ENCODE peak calls at places on chromosomes 2 and 18, in nine cellular contexts. K is neural progenitor cell, O is GM23338, M is mammary epithelial cell, R is neuronal stem cell, T is foreskin fibroblast, Q is kidney, W is transverse colon, X is AG04450. Y is an unnamed sample.

GRCh38 chr2:127220807-127221527 is 868 bp upstream of the CYP27C1 start:
- DNase-seq in K (peak; percentile 65), O (peak; percentile 75), M (no peak), R (no peak), T (no peak), Q (no peak), W (no peak), X (no peak), Y (no peak)

GRCh38 chr2:59196511-59196910 is 955.4 kb upstream of the FANCL start:
- DNase-seq in K (no peak), O (no peak), M (no peak), R (no peak), T (peak; percentile 4), Q (no peak), W (no peak), X (no peak), Y (no peak)

GRCh38 chr2:28691774-28692281 is 59.8 kb upstream of the PPP1CB start:
- DNase-seq in K (peak; percentile 75), O (peak; percentile 49), M (no peak), R (peak; percentile 53), T (peak; percentile 82), Q (peak; percentile 85), W (peak; percentile 38), X (peak; percentile 67), Y (peak; percentile 82)

GRCh38 chr2:118803012-118803411 is 44.4 kb downstream of the EN1 start:
- DNase-seq in K (no peak), O (no peak), M (no peak), R (no peak), T (no peak), Q (no peak), W (no peak), X (no peak), Y (peak; percentile 59)

GRCh38 chr2:104658149-104658839 is 195.6 kb upstream of the POU3F3 start:
- DNase-seq in K (peak; percentile 66), O (peak; percentile 81), M (no peak), R (peak; percentile 26), T (no peak), Q (peak; percentile 89), W (peak; percentile 12), X (no peak), Y (peak; percentile 30)

GRCh38 chr2:48249631-48250473 is 280.1 kb upstream of the STON1 start:
- DNase-seq in K (no peak), O (no peak), M (peak; percentile 5), R (no peak), T (peak; percentile 52), Q (no peak), W (no peak), X (peak; percentile 52), Y (peak; percentile 15)

GRCh38 chr2:241813806-241814570 is 5.0 kb downstream of the NEU4 start:
- DNase-seq in K (no peak), O (no peak), M (no peak), R (no peak), T (no peak), Q (peak; percentile 60), W (peak; percentile 10), X (no peak), Y (no peak)

GRCh38 chr18:58253871-58254270 is 209.8 kb downstream of the NEDD4L start:
- DNase-seq in K (no peak), O (no peak), M (no peak), R (no peak), T (no peak), Q (no peak), W (no peak), X (no peak), Y (no peak)

GRCh38 chr2:84959494-84960156 is 11.3 kb upstream of the KCMF1 start:
- DNase-seq in K (peak; percentile 33), O (peak; percentile 91), M (peak; percentile 30), R (no peak), T (no peak), Q (no peak), W (no peak), X (no peak), Y (peak; percentile 53)

GRCh38 chr2:226464380-226464779 is 335.2 kb downstream of the IRS1 start:
- DNase-seq in K (no peak), O (no peak), M (no peak), R (no peak), T (no peak), Q (no peak), W (no peak), X (no peak), Y (no peak)

GRCh38 chr2:10426726-10427567 is 21.2 kb downstream of the ODC1 start:
- DNase-seq in K (peak; percentile 55), O (no peak), M (no peak), R (no peak), T (no peak), Q (peak; percentile 70), W (no peak), X (no peak), Y (no peak)

GRCh38 chr2:61328707-61329251 is 142.1 kb downstream of the USP34 start:
- DNase-seq in K (no peak), O (no peak), M (peak; percentile 62), R (no peak), T (peak; percentile 64), Q (no peak), W (peak; percentile 13), X (no peak), Y (peak; percentile 21)

GRCh38 chr2:43425659-43426058 is 170.2 kb downstream of the THADA start:
- DNase-seq in K (no peak), O (no peak), M (no peak), R (no peak), T (no peak), Q (no peak), W (no peak), X (no peak), Y (no peak)

GRCh38 chr18:11357678-11358077 is 208.3 kb upstream of the PIEZO2 start:
- DNase-seq in K (no peak), O (no peak), M (no peak), R (no peak), T (no peak), Q (no peak), W (no peak), X (no peak), Y (no peak)

GRCh38 chr18:79871481-79872091 is 73.8 kb downstream of the KCNG2 start:
- DNase-seq in K (no peak), O (no peak), M (no peak), R (no peak), T (no peak), Q (no peak), W (no peak), X (no peak), Y (no peak)

GRCh38 chr2:202172439-202173191 is 65.8 kb downstream of the SUMO1 start:
- DNase-seq in K (no peak), O (no peak), M (no peak), R (no peak), T (no peak), Q (no peak), W (no peak), X (no peak), Y (peak; percentile 42)

GRCh38 chr18:55243852-55244251 is 284.6 kb upstream of the CCDC68 start:
- DNase-seq in K (no peak), O (no peak), M (no peak), R (no peak), T (no peak), Q (no peak), W (no peak), X (peak; percentile 23), Y (peak; percentile 81)

GRCh38 chr2:72973566-72974435 is 56.5 kb downstream of the EMX1 start:
- DNase-seq in K (peak; percentile 89), O (peak; percentile 94), M (peak; percentile 32), R (peak; percentile 60), T (peak; percentile 31), Q (peak; percentile 65), W (peak; percentile 41), X (peak; percentile 24), Y (peak; percentile 57)

DNA sequence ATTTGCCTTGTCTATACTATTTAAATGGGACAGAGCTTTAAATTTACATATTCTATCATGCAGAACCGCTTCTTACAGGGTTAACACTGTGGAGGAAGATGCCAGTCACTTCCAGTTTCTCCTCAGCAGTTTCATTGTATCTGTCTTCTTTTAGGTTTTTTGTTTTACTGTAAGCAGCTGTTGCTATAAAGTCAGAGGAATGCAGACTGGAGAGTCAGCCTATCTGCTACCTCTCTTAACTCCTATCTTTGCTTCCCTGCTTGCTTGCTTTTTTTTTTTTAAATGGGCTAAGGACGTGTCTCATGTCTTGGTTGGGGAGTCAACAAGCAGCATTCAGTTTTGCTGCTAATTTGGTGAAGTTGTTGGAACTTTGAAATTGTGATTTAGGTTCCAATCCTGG is 8.9 kb downstream of the EPC2 start:
- DNase-seq in K (no peak), O (no peak), M (no peak), R (no peak), T (no peak), Q (no peak), W (no peak), X (no peak), Y (peak; percentile 31)
- H3K4me3 ChIP-seq in K (no peak overlapping the region), O (no peak overlapping the region), M (no peak overlapping the region), R (no peak overlapping the region), T (no peak overlapping the region), Q (no peak overlapping the region), W (no peak overlapping the region), X (no peak overlapping the region), Y (no peak overlapping the region)

GRCh38 chr2:55917713-55918390 is 5.7 kb downstream of the EFEMP1 start:
- DNase-seq in K (no peak), O (no peak), M (no peak), R (no peak), T (no peak), Q (no peak), W (no peak), X (no peak), Y (no peak)
- H3K4me3 ChIP-seq in K (no peak overlapping the region), O (no peak overlapping the region), M (no peak overlapping the region), R (no peak overlapping the region), T (no peak overlapping the region), Q (no peak overlapping the region), W (no peak overlapping the region), X (no peak overlapping the region), Y (no peak overlapping the region)

DNA sequence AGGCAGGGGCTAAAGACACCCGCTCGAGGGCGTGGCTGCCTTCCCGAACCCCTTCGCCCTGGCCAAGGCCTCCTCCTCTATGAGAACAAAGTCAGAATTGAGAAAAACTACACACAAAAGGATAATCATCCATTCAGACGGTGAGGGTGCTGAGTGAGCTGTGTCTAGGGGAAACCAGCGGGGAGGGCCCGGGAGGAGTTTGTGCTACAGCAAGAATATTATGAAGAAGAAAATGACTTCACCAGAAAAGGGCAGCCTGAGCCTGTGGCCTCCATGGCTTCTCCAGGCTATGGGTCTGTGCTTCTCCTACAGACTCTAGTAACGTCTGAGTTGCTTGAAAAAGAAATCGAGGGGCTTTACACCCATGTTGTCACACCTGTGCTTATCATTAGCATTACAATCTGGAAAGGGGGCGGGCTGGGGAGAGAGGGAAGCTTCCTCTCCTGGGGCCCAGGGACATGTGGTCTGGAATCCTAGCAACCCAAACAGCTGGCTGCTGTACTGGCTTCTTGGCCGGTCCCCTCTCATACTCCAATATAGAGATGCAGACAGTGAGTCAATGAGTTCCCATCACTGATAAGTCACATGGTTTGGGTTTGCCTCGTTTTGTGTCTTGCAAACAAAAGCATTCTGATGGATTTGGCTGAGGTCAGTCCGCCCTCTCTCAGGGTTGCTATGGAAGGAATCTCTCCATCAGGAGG is 52.0 kb upstream of the ARL4C start:
- DNase-seq in K (no peak), O (peak; percentile 84), M (no peak), R (no peak), T (no peak), Q (no peak), W (no peak), X (no peak), Y (peak; percentile 53)
- H3K4me3 ChIP-seq in K (no peak overlapping the region), O (no peak overlapping the region), M (no peak overlapping the region), R (no peak overlapping the region), T (no peak overlapping the region), Q (no peak overlapping the region), W (no peak overlapping the region), X (no peak overlapping the region), Y (no peak overlapping the region)

GRCh38 chr2:189204322-189204941 is 24.9 kb upstream of the COL5A2 start:
- DNase-seq in K (no peak), O (no peak), M (peak; percentile 41), R (no peak), T (no peak), Q (no peak), W (no peak), X (no peak), Y (peak; percentile 65)
- H3K4me3 ChIP-seq in K (no peak overlapping the region), O (no peak overlapping the region), M (no peak overlapping the region), R (no peak overlapping the region), T (no peak overlapping the region), Q (no peak overlapping the region), W (no peak overlapping the region), X (peak overlapping the region; percentile 3), Y (no peak overlapping the region)